ENCODE peak calls at places on chromosomes 2 and 18, in nine cellular contexts. L is pancreas; E is PC-3; T is Panc1; P is activated CD8-positive, alpha-beta T cell treated with anti-CD3 and anti-CD28 coated beads, Interleukin-2, amount 10 ng/mL, durations not matched to agents 7 days and 5 days; G is gastroesophageal sphincter; X is aorta; Q is upper lobe of left lung; M is heart left ventricle. Z is an unnamed sample.

GRCh38 chr2:217979151-217979811 is 23.5 kb downstream of the TNS1 start:
- ATAC-seq in L (peak), E (no peak), T (no peak), P (no peak), G (peak), X (peak), Q (peak), M (no peak), Z (no peak)

GRCh38 chr2:62302763-62303435 is 107.0 kb downstream of the B3GNT2 start:
- ATAC-seq in L (no peak), E (no peak), T (no peak), P (no peak), G (no peak), X (no peak), Q (no peak), M (no peak), Z (no peak)

GRCh38 chr18:63160172-63160995 is 159.2 kb downstream of the BCL2 start:
- ATAC-seq in L (no peak), E (no peak), T (no peak), P (no peak), G (no peak), X (no peak), Q (no peak), M (no peak), Z (peak)

GRCh38 chr2:62305421-62306176 is 109.7 kb downstream of the B3GNT2 start:
- ATAC-seq in L (no peak), E (no peak), T (no peak), P (peak), G (no peak), X (no peak), Q (no peak), M (peak), Z (peak)

GRCh38 chr2:95384854-95385569 is 17.5 kb upstream of the FAHD2A start:
- ATAC-seq in L (peak), E (no peak), T (peak), P (no peak), G (peak), X (peak), Q (peak), M (peak), Z (no peak)

GRCh38 chr2:36413218-36413617 is 57.6 kb downstream of the CRIM1 start:
- ATAC-seq in L (no peak), E (no peak), T (no peak), P (no peak), G (no peak), X (peak), Q (no peak), M (peak), Z (no peak)

GRCh38 chr2:200797242-200797770 is 14.4 kb upstream of the BZW1 start:
- ATAC-seq in L (peak), E (no peak), T (no peak), P (no peak), G (peak), X (peak), Q (peak), M (peak), Z (no peak)

GRCh38 chr2:201273330-201273983 is 13.1 kb downstream of the CASP8 start:
- ATAC-seq in L (no peak), E (no peak), T (no peak), P (no peak), G (no peak), X (no peak), Q (no peak), M (no peak), Z (peak)

GRCh38 chr18:9750606-9751304 is 42.7 kb downstream of the RAB31 start:
- ATAC-seq in L (no peak), E (no peak), T (no peak), P (no peak), G (no peak), X (no peak), Q (no peak), M (peak), Z (no peak)

GRCh38 chr2:31539505-31539904 is 41.2 kb downstream of the SRD5A2 start:
- ATAC-seq in L (no peak), E (no peak), T (no peak), P (no peak), G (no peak), X (no peak), Q (no peak), M (no peak), Z (no peak)

GRCh38 chr2:12500899-12501298 is 215.8 kb upstream of the TRIB2 start:
- ATAC-seq in L (no peak), E (no peak), T (no peak), P (no peak), G (no peak), X (no peak), Q (no peak), M (peak), Z (no peak)

GRCh38 chr18:10386049-10386448 is 68.4 kb upstream of the APCDD1 start:
- ATAC-seq in L (no peak), E (no peak), T (no peak), P (no peak), G (peak), X (no peak), Q (no peak), M (no peak), Z (no peak)

GRCh38 chr2:213105212-213105611 is 46.2 kb downstream of the IKZF2 start:
- ATAC-seq in L (no peak), E (no peak), T (no peak), P (no peak), G (no peak), X (no peak), Q (no peak), M (peak), Z (no peak)